ENCODE peak calls at places on chromosome 1, in seven cellular contexts. C, Y, W, E, T, F and M are unnamed samples.

GRCh38 chr1:41385398-41386189 is 24.4 kb downstream of the FOXO6 start:
- DNase-seq in C (no peak), Y (no peak), W (no peak), E (no peak), T (no peak), F (no peak), M (no peak)

GRCh38 chr1:27520651-27521050 is 30.7 kb upstream of the WASF2 start:
- DNase-seq in C (no peak), Y (no peak), W (no peak), E (no peak), T (no peak), F (no peak), M (no peak)

GRCh38 chr1:64550505-64550904 is 80.6 kb downstream of the CACHD1 start:
- DNase-seq in C (no peak), Y (no peak), W (no peak), E (peak; percentile 61), T (no peak), F (no peak), M (no peak)

GRCh38 chr1:226223786-226224244 is 351 bp downstream of the MIXL1 start:
- DNase-seq in C (no peak), Y (no peak), W (no peak), E (no peak), T (peak; percentile 8), F (no peak), M (peak; percentile 14)

GRCh38 chr1:210248341-210248740 is 15.7 kb downstream of the SERTAD4 start:
- DNase-seq in C (no peak), Y (no peak), W (no peak), E (no peak), T (no peak), F (no peak), M (no peak)

GRCh38 chr1:185442065-185442464 is 125.0 kb upstream of the IVNS1ABP start:
- DNase-seq in C (no peak), Y (no peak), W (no peak), E (no peak), T (peak; percentile 7), F (no peak), M (peak; percentile 61)

GRCh38 chr1:225462714-225463574 is 35.1 kb upstream of the LBR start:
- DNase-seq in C (no peak), Y (no peak), W (no peak), E (no peak), T (no peak), F (no peak), M (no peak)

GRCh38 chr1:51666463-51666862 is 49.6 kb downstream of the OSBPL9 start:
- DNase-seq in C (no peak), Y (no peak), W (no peak), E (no peak), T (no peak), F (no peak), M (peak; percentile 88)

GRCh38 chr1:201190624-201191051 is at the start of gene IGFN1:
- DNase-seq in C (no peak), Y (no peak), W (no peak), E (no peak), T (no peak), F (no peak), M (no peak)

GRCh38 chr1:212667223-212668139 is 32.2 kb downstream of the BATF3 start:
- DNase-seq in C (peak; percentile 89), Y (no peak), W (no peak), E (no peak), T (peak; percentile 93), F (no peak), M (peak; percentile 96)

GRCh38 chr1:110674337-110675059 is at the start of gene KCNA3:
- DNase-seq in C (no peak), Y (no peak), W (peak; percentile 69), E (no peak), T (no peak), F (peak; percentile 42), M (no peak)

GRCh38 chr1:107139833-107140702 is 771 bp upstream of the NTNG1 start:
- DNase-seq in C (peak; percentile 26), Y (peak; percentile 22), W (no peak), E (no peak), T (peak; percentile 18), F (no peak), M (peak; percentile 56)

GRCh38 chr1:23480187-23481025 is 3.6 kb downstream of the ASAP3 start:
- DNase-seq in C (no peak), Y (no peak), W (no peak), E (no peak), T (no peak), F (no peak), M (no peak)

GRCh38 chr1:235402457-235403200 is 35.4 kb downstream of the TBCE start:
- DNase-seq in C (no peak), Y (no peak), W (no peak), E (no peak), T (peak; percentile 43), F (no peak), M (peak; percentile 36)

GRCh38 chr1:78465143-78465542 is 25.6 kb upstream of the PTGFR start:
- DNase-seq in C (no peak), Y (no peak), W (no peak), E (no peak), T (no peak), F (no peak), M (no peak)

GRCh38 chr1:23238565-23238964 is 21.3 kb upstream of the HTR1D start:
- DNase-seq in C (no peak), Y (no peak), W (no peak), E (no peak), T (no peak), F (no peak), M (no peak)

GRCh38 chr1:961132-961652 is 808 bp downstream of the KLHL17 start:
- DNase-seq in C (no peak), Y (no peak), W (no peak), E (no peak), T (no peak), F (no peak), M (no peak)

GRCh38 chr1:234578087-234578486 is 31.9 kb downstream of the IRF2BP2 start:
- DNase-seq in C (no peak), Y (no peak), W (no peak), E (no peak), T (no peak), F (no peak), M (no peak)

GRCh38 chr1:113278777-113279176 is 111.5 kb upstream of the MAGI3 start:
- DNase-seq in C (no peak), Y (no peak), W (no peak), E (no peak), T (no peak), F (no peak), M (no peak)

GRCh38 chr1:65985393-65986066 is 192.8 kb downstream of the PDE4B start:
- DNase-seq in C (no peak), Y (no peak), W (no peak), E (no peak), T (no peak), F (no peak), M (no peak)

GRCh38 chr1:158407092-158407491 is 7.8 kb upstream of the OR10T2 start:
- DNase-seq in C (no peak), Y (no peak), W (no peak), E (no peak), T (no peak), F (no peak), M (no peak)

GRCh38 chr1:115781343-115781742 is 12.8 kb upstream of the CASQ2 start:
- DNase-seq in C (no peak), Y (no peak), W (no peak), E (no peak), T (peak; percentile 77), F (no peak), M (peak; percentile 58)

GRCh38 chr1:19445417-19446342 is 39.7 kb downstream of the CAPZB start:
- DNase-seq in C (no peak), Y (no peak), W (no peak), E (no peak), T (peak; percentile 62), F (no peak), M (peak; percentile 72)

GRCh38 chr1:98870959-98871903 is 133.4 kb downstream of the PLPPR5 start:
- DNase-seq in C (no peak), Y (no peak), W (peak; percentile 49), E (no peak), T (no peak), F (no peak), M (peak; percentile 31)

GRCh38 chr1:101992816-101993575 is 3.7 kb downstream of the OLFM3 start:
- DNase-seq in C (no peak), Y (no peak), W (no peak), E (no peak), T (no peak), F (no peak), M (no peak)

GRCh38 chr1:219794085-219794743 is 134.1 kb downstream of the SLC30A10 start:
- DNase-seq in C (no peak), Y (no peak), W (no peak), E (no peak), T (no peak), F (no peak), M (no peak)

GRCh38 chr1:187566371-187566770 is 737.6 kb downstream of the PLA2G4A start:
- DNase-seq in C (no peak), Y (no peak), W (no peak), E (no peak), T (no peak), F (no peak), M (peak; percentile 27)

GRCh38 chr1:84892657-84893618 is at the start of gene LPAR3:
- DNase-seq in C (no peak), Y (no peak), W (peak; percentile 34), E (no peak), T (peak; percentile 48), F (no peak), M (peak; percentile 24)

GRCh38 chr1:151989131-151989868 is 4.4 kb downstream of the S100A10 start:
- DNase-seq in C (no peak), Y (no peak), W (no peak), E (no peak), T (peak; percentile 79), F (no peak), M (peak; percentile 72)